ENCODE peak calls at places on chromosomes 12 and 14, in eight cellular contexts. N is LoVo; Z is stimulated activated effector memory CD8-positive, alpha-beta T cell treated with anti-CD3 and anti-CD28 coated beads, Interleukin-12 subunit alpha, Interleukin-12 subunit beta, amount 100 ng/mL, for 72 hours; C is SW480; Y is HTR-8/SVneo; K is cardiac fibroblast; A is brain microvascular endothelial cell; H is NCI-H1694 treated with DMSO at 0.1 percent for 48 hours. R is an unnamed sample.

GRCh38 chr12:58148976-58149375 is 207.6 kb downstream of the ATP23 start:
- DNase-seq in N (no peak), C (no peak), H (no peak), A (no peak), Z (no peak), Y (no peak), K (no peak), R (no peak)

GRCh38 chr12:52530366-52530765 is 10.2 kb upstream of the KRT5 start:
- DNase-seq in K (no peak), N (no peak), C (no peak), A (no peak), Z (no peak), H (no peak), Y (no peak), R (no peak)

GRCh38 chr12:44961887-44962286 is 85.8 kb upstream of the NELL2 start:
- DNase-seq in A (no peak), H (no peak), N (no peak), Z (no peak), Y (no peak), C (no peak), K (no peak), R (no peak)

GRCh38 chr12:127559349-127560040 is 707.5 kb upstream of the TMEM132C start:
- DNase-seq in A (peak; percentile 99), Z (peak; percentile 79), N (no peak), H (no peak), Y (peak; percentile 89), C (peak; percentile 92), K (peak; percentile 49), R (peak; percentile 57)

GRCh38 chr12:109675411-109675810 is 38.2 kb upstream of the FAM222A start:
- DNase-seq in Y (no peak), Z (no peak), N (no peak), A (no peak), K (no peak), H (no peak), C (no peak), R (no peak)

GRCh38 chr12:84091642-84092041 is 821.0 kb downstream of the SLC6A15 start:
- DNase-seq in H (no peak), C (no peak), Y (no peak), A (no peak), K (no peak), N (no peak), Z (no peak), R (no peak)

GRCh38 chr12:96571101-96571862 is 81.9 kb downstream of the CFAP54 start:
- DNase-seq in Y (no peak), Z (no peak), A (no peak), K (no peak), C (no peak), H (no peak), N (no peak), R (no peak)

GRCh38 chr14:34098045-34098984 is 147.4 kb upstream of the EGLN3 start:
- DNase-seq in Y (peak; percentile 34), H (peak; percentile 67), Z (no peak), K (peak; percentile 74), N (peak; percentile 12), A (peak; percentile 45), C (peak; percentile 18), R (no peak)